ENCODE peak calls at places on chromosomes 16 and 17, in five cellular contexts. G is fibroblast of mammary gland, C is A549, B is AG04449, U is IMR-90. T is an unnamed sample.

GRCh38 chr16:14120335-14120734 is 49.2 kb downstream of the MRTFB start:
- DNase-seq in C (no peak), G (no peak), U (no peak), B (no peak), T (no peak)

GRCh38 chr17:3415610-3416009 is 4.4 kb downstream of the OR3A3 start:
- DNase-seq in B (no peak), C (no peak), G (no peak), U (no peak), T (no peak)

GRCh38 chr17:36144014-36144413 is 32.4 kb downstream of the TBC1D3B start:
- DNase-seq in U (no peak), C (no peak), B (no peak), G (no peak), T (no peak)

GRCh38 chr17:1620486-1620885 is 8.1 kb downstream of the SLC43A2 start:
- DNase-seq in B (no peak), G (no peak), U (no peak), C (no peak), T (no peak)

GRCh38 chr17:79715318-79716182 is 15.2 kb upstream of the ENPP7 start:
- DNase-seq in C (no peak), B (no peak), U (no peak), G (no peak), T (no peak)

GRCh38 chr17:74868251-74868907 is 4.4 kb downstream of the FDXR start:
- DNase-seq in G (no peak), C (no peak), U (no peak), B (no peak), T (no peak)

GRCh38 chr17:68085751-68086445 is 50.4 kb downstream of the KPNA2 start:
- DNase-seq in U (no peak), B (no peak), G (no peak), C (no peak), T (no peak)

GRCh38 chr17:395179-395578 is 42.6 kb upstream of the RPH3AL start:
- DNase-seq in C (no peak), B (no peak), U (no peak), G (no peak), T (peak; percentile 47)

GRCh38 chr17:4175921-4176802 is 33.2 kb downstream of the CYB5D2 start:
- DNase-seq in U (peak; percentile 45), C (no peak), G (no peak), B (no peak), T (no peak)

GRCh38 chr16:67547423-67548264 is 14.7 kb upstream of the CTCF start:
- DNase-seq in G (no peak), B (no peak), U (no peak), C (no peak), T (no peak)

GRCh38 chr16:22618842-22619241 is 108.2 kb downstream of the NPIPB5 start:
- DNase-seq in C (no peak), U (no peak), B (no peak), G (no peak), T (no peak)

GRCh38 chr16:51151435-51151950 is 423 bp upstream of the SALL1 start:
- DNase-seq in U (peak; percentile 70), B (no peak), C (no peak), G (peak; percentile 82), T (no peak)

GRCh38 chr17:16969931-16970906 is 1.7 kb downstream of the TNFRSF13B start:
- DNase-seq in U (no peak), B (no peak), G (no peak), C (no peak), T (no peak)

GRCh38 chr16:83110221-83110768 is 483.5 kb downstream of the CDH13 start:
- DNase-seq in B (no peak), G (no peak), C (no peak), U (no peak), T (peak; percentile 17)

DNA sequence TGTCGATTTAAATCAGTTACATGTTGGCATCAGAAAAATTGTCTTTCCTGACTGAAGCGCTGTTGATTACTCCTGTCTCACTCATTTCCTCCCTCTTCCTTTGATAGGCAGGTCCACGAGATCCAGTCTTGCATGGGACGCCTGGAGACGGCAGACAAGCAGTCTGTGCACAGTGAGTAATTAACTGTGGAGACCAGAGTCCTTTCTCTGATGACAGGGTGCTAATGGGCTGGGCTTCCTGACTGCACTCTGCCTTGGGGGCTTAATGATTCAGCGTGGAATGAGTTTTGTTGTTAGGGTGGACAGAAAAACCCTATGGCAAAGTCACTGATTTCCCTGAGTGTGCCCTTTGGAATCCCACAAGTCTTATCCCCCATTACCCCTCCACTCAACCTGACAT is 6.5 kb downstream of the GOSR2 start:
- DNase-seq in U (peak; percentile 48), B (no peak), G (no peak), C (no peak), T (peak; percentile 95)
- H3K4me3 ChIP-seq in U (no peak overlapping the region), B (no peak overlapping the region), G (no peak overlapping the region), C (no peak overlapping the region), T (no peak overlapping the region)

GRCh38 chr16:28822520-28823290 is at the start of gene ATXN2L:
- DNase-seq in C (peak; percentile 75), B (peak; percentile 72), U (peak; percentile 96), G (peak; percentile 96), T (peak; percentile 97)
- TF ChIP-seq CTCF in C (no peak), B (no peak), U (peak; percentile 20), G (no peak), T (no peak)

DNA sequence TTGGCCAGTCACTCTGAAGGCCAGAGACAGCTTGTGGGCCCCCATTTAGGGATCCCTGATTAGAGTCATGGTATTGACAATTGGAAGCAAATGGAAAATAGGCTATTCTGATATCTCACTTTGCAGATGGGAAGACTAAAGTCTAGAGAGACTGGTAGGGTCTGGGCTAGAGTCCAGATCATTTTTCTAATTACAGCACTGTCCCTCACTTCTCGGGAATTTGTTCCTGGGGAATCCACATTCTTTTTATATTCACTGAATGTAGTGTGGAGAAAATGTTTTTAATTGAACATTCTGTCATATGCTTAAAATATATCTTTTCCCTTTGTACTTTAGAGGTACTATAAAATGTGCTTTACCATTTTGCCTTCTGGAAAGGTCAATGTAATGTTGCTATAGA is 1.1 kb downstream of the KATNIP start:
- DNase-seq in U (no peak), G (no peak), B (no peak), C (no peak), T (no peak)
- H3K4me3 ChIP-seq in U (no peak overlapping the region), G (no peak overlapping the region), B (peak overlapping the region; percentile 77), C (peak overlapping the region; percentile 81), T (no peak overlapping the region)

GRCh38 chr16:70478912-70479341 is 24.5 kb downstream of the FCSK start:
- DNase-seq in U (no peak), C (no peak), G (no peak), B (no peak), T (peak; percentile 27)
- TF ChIP-seq CTCF in U (no peak), C (no peak), G (no peak), B (no peak), T (no peak)

DNA sequence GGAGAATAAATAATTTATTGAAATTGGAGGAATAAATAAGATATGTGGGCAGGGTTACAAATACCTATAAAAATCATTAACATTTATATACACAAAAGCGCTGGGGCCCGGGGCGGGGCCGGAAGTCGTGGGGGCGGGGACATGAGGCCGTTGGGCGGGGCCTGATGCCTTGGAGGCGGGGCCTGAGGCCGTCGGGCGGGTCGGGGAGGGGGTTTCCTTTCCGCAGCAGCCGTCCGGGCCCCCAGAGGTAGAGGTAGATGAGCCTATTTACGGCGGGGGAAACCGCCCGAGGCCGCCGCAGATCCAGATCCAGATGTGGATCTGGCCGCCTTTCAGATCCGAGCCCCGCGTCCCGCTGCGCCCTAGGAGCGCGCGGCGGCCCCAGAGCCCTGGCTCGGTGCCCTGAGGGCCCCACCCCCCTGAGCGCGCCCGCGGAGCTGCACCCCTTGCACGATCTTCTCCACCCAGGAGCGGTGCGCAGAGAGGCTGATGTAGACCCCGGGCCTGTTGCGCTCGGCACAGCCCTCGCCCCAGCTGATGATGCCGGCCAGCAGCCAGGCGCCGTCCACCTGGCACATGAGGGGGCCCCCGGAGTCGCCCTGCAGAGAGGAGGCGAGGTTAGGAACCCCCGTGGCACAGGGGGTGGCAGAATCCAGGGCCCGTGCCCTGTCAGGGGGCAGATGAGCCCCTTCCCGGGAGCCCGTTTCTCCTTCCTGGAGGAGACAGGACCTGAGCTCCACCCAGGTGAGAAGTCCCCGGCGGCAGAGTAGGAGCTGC is 5.1 kb downstream of the PRSS22 start:
- DNase-seq in G (no peak), C (no peak), B (no peak), U (no peak), T (no peak)
- H3K4me3 ChIP-seq in G (no peak overlapping the region), C (no peak overlapping the region), B (no peak overlapping the region), U (no peak overlapping the region), T (no peak overlapping the region)

DNA sequence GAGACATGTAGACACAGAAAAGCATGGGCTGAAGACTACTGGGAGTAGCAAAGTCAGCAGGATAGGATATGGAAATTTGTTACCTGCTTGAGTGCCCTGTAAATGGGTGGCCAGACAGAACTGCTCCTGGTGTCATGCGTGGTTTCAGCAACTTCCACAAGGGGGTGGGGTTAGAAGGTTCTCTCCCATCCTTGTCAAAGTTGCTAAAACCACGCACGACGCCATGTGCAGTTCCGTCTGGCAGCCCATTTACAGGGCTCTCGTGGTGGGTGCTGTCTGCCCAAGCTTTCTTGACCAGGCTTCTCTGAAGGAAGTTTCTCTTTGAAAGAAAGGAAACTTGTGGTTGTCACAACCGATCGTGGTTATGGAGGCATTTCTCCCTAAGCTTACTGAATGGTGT is 6.9 kb upstream of the DBNDD1 start:
- DNase-seq in U (no peak), B (no peak), G (no peak), C (no peak), T (no peak)
- TF ChIP-seq CTCF in U (no peak), B (no peak), G (no peak), C (no peak), T (no peak)

GRCh38 chr16:54284931-54285413 is 1.6 kb downstream of the IRX3 start:
- DNase-seq in U (no peak), G (peak; percentile 28), B (no peak), C (no peak), T (peak; percentile 27)
- H3K4me3 ChIP-seq in U (no peak overlapping the region), G (peak overlapping the region; percentile 69), B (peak overlapping the region; percentile 76), C (peak overlapping the region; percentile 80), T (peak overlapping the region; percentile 72)